ENCODE peak calls at places on chromosomes 1 and 21, in six cellular contexts. One of them, this sample, is unnamed.

GRCh38 chr1:82321794-82322193 is 521.1 kb downstream of the ADGRL2 start:
- DNase-seq in K562: no peak
- DNase-seq in GM12891: no peak
- DNase-seq in testis: no peak
- DNase-seq in GM12892: no peak
- DNase-seq in adrenal gland: no peak
- DNase-seq in this sample: no peak

GRCh38 chr1:231172411-231172810 is 10.6 kb downstream of the TRIM67 start:
- DNase-seq in K562: no peak
- DNase-seq in GM12891: no peak
- DNase-seq in testis: no peak
- DNase-seq in GM12892: no peak
- DNase-seq in adrenal gland: peak
- DNase-seq in this sample: no peak

GRCh38 chr1:171172471-171172870 is 12.6 kb upstream of the FMO2 start:
- DNase-seq in K562: no peak
- DNase-seq in GM12891: no peak
- DNase-seq in testis: no peak
- DNase-seq in GM12892: no peak
- DNase-seq in adrenal gland: no peak
- DNase-seq in this sample: no peak

GRCh38 chr21:23694396-23694795 is 1912.9 kb downstream of the MRPL39 start:
- DNase-seq in K562: no peak
- DNase-seq in GM12891: no peak
- DNase-seq in testis: no peak
- DNase-seq in GM12892: no peak
- DNase-seq in adrenal gland: no peak
- DNase-seq in this sample: no peak

GRCh38 chr1:228311091-228311490 is 95.5 kb downstream of the TRIM11 start:
- DNase-seq in K562: no peak
- DNase-seq in GM12891: no peak
- DNase-seq in testis: no peak
- DNase-seq in GM12892: no peak
- DNase-seq in adrenal gland: no peak
- DNase-seq in this sample: no peak

GRCh38 chr1:19644422-19644760 is 280 bp downstream of the NBL1 start:
- DNase-seq in K562: no peak
- DNase-seq in GM12891: peak
- DNase-seq in testis: no peak
- DNase-seq in GM12892: peak
- DNase-seq in adrenal gland: no peak
- DNase-seq in this sample: no peak

GRCh38 chr1:10614377-10615225 is 139.9 kb downstream of the PEX14 start:
- DNase-seq in K562: no peak
- DNase-seq in GM12891: no peak
- DNase-seq in testis: no peak
- DNase-seq in GM12892: no peak
- DNase-seq in adrenal gland: no peak
- DNase-seq in this sample: no peak

GRCh38 chr1:78153092-78153736 is 107.4 kb downstream of the GIPC2 start:
- DNase-seq in K562: no peak
- DNase-seq in GM12891: no peak
- DNase-seq in testis: no peak
- DNase-seq in GM12892: no peak
- DNase-seq in adrenal gland: no peak
- DNase-seq in this sample: no peak

GRCh38 chr1:234658143-234658542 is 48.2 kb upstream of the IRF2BP2 start:
- DNase-seq in K562: no peak
- DNase-seq in GM12891: no peak
- DNase-seq in testis: no peak
- DNase-seq in GM12892: no peak
- DNase-seq in adrenal gland: no peak
- DNase-seq in this sample: no peak

GRCh38 chr1:7476402-7476801 is 294.7 kb upstream of the VAMP3 start:
- DNase-seq in K562: no peak
- DNase-seq in GM12891: no peak
- DNase-seq in testis: no peak
- DNase-seq in GM12892: no peak
- DNase-seq in adrenal gland: no peak
- DNase-seq in this sample: no peak

GRCh38 chr1:56833088-56833487 is 13.9 kb upstream of the FYB2 start:
- DNase-seq in K562: no peak
- DNase-seq in GM12891: no peak
- DNase-seq in testis: no peak
- DNase-seq in GM12892: no peak
- DNase-seq in adrenal gland: no peak
- DNase-seq in this sample: no peak
- TF ChIP-seq POLR2A in K562: no peak
- TF ChIP-seq POLR2A in GM12891: no peak
- TF ChIP-seq POLR2A in testis: no peak
- TF ChIP-seq POLR2A in GM12892: no peak
- TF ChIP-seq POLR2A in adrenal gland: no peak
- TF ChIP-seq POLR2A in this sample: no peak

DNA sequence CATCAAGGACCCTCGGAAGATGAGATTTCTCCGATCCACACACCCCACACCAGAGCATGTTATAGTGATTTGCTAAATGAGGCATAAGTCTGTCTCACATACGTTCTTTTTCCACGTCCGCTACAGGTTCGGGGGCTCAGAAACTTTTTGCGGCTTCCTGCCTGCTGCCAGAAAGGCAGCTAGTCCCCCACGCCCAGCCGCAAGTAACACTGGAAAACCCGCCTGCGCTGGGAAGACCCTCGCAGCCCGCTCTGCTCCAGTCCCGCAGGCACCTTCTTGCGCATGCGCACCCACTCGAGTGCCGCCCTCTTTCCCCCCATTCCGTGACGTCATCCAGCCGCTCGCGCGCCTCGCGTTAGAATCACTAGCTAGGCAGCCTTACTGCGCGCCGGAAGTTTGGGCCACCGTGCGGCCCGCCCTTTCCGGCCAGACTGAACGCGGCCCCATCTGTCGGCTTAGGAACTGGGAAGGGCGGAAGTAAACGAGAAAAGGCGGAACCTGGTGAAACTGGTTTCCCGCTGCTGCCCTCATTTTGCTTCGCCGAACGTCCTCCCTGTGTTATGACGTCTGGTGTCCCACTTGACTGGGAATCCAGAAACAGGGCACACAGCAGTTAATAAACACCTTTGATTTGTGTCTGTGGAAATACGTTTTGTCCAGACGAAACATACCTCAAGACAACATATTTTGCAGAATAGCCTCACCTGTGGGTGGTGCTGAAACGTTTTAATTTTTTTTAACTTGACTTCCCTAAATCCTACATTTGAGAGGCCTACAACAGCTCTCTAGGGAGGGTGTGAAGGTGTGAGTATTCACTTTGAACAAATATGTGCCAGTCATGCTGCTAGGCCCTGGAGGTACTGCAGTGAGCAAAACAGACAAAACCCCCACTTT is at the start of gene C1orf74:
- DNase-seq in K562: peak
- DNase-seq in GM12891: peak
- DNase-seq in testis: peak
- DNase-seq in GM12892: peak
- DNase-seq in adrenal gland: peak
- DNase-seq in this sample: peak
- TF ChIP-seq POLR2A in K562: peak
- TF ChIP-seq POLR2A in GM12891: peak
- TF ChIP-seq POLR2A in testis: peak
- TF ChIP-seq POLR2A in GM12892: peak
- TF ChIP-seq POLR2A in adrenal gland: peak
- TF ChIP-seq POLR2A in this sample: peak

GRCh38 chr1:186681806-186682205 is 1.6 kb upstream of the PTGS2 start:
- DNase-seq in K562: no peak
- DNase-seq in GM12891: no peak
- DNase-seq in testis: no peak
- DNase-seq in GM12892: no peak
- DNase-seq in adrenal gland: no peak
- DNase-seq in this sample: no peak
- TF ChIP-seq POLR2A in K562: no peak
- TF ChIP-seq POLR2A in GM12891: no peak
- TF ChIP-seq POLR2A in testis: no peak
- TF ChIP-seq POLR2A in GM12892: no peak
- TF ChIP-seq POLR2A in adrenal gland: no peak
- TF ChIP-seq POLR2A in this sample: no peak

DNA sequence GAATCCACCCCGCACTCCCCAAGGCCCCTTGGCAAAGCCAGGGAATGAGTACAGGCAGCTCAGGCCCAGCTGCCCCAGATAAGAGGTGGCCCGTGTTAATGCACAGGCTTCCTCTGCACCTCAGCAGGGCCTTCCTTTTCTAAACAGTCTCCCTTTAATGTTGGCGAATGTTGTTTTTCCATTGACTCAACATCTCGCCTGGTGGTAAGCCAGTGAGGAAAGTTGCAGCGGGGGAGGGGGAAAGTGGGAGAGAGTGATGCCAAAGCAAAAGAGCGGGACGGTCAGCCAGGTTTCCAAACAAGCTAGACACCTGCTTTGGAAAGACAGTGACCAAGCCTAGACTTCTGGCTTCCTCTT is 10.3 kb upstream of the PROX1 start:
- DNase-seq in K562: no peak
- DNase-seq in GM12891: no peak
- DNase-seq in testis: no peak
- DNase-seq in GM12892: no peak
- DNase-seq in adrenal gland: no peak
- DNase-seq in this sample: no peak
- TF ChIP-seq POLR2A in K562: no peak
- TF ChIP-seq POLR2A in GM12891: no peak
- TF ChIP-seq POLR2A in testis: no peak
- TF ChIP-seq POLR2A in GM12892: no peak
- TF ChIP-seq POLR2A in adrenal gland: no peak
- TF ChIP-seq POLR2A in this sample: no peak

DNA sequence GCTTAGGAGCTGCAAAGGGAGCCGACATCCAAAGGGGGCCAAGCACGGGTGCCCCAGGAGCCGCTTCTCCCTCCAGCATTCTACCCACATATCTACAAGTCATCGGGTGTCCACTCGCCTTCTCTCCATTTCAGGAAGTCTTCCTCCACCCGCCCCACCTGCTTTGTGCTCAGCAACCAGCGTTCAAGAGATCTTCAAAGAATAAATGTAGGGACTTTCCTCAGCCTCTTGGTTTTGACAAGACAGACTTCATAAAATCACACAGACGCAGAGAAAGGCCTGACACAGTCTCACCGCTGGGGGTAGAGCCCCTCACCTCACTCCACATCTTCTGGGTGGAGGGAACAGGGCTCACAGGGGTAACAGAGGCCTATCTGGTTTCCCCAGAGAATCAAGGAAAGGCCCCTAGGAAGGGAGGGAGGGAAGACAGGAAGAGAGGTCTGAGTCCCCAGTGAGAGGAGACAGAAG is 49.5 kb downstream of the SSBP3 start:
- DNase-seq in K562: no peak
- DNase-seq in GM12891: no peak
- DNase-seq in testis: no peak
- DNase-seq in GM12892: peak
- DNase-seq in adrenal gland: no peak
- DNase-seq in this sample: peak
- TF ChIP-seq POLR2A in K562: no peak
- TF ChIP-seq POLR2A in GM12891: no peak
- TF ChIP-seq POLR2A in testis: no peak
- TF ChIP-seq POLR2A in GM12892: no peak
- TF ChIP-seq POLR2A in adrenal gland: no peak
- TF ChIP-seq POLR2A in this sample: no peak